ENCODE peak calls at places on chromosome 11, in nine cellular contexts. One of them, this sample, is unnamed. For H3K4me1, the result is how much of the 10 kb centered on the place peaks cover.

GRCh38 chr11:116415095-116415494 is 357.7 kb downstream of the BUD13 start:
- DNase-seq in thoracic aorta: no peak
- DNase-seq in fibroblast of lung: peak
- DNase-seq in esophagus squamous epithelium: no peak
- DNase-seq in heart right ventricle: no peak
- DNase-seq in OCI-LY7: no peak
- DNase-seq in body of pancreas: no peak
- DNase-seq in H1: no peak
- DNase-seq in prostate gland: no peak
- DNase-seq in this sample: no peak

GRCh38 chr11:67167715-67168114 is 48.7 kb downstream of the KDM2A start:
- DNase-seq in H1: no peak
- DNase-seq in fibroblast of lung: no peak
- DNase-seq in esophagus squamous epithelium: no peak
- DNase-seq in body of pancreas: no peak
- DNase-seq in heart right ventricle: no peak
- DNase-seq in prostate gland: no peak
- DNase-seq in OCI-LY7: no peak
- DNase-seq in thoracic aorta: no peak
- DNase-seq in this sample: no peak

GRCh38 chr11:128022007-128022368 is 565.4 kb downstream of the ETS1 start:
- DNase-seq in body of pancreas: no peak
- DNase-seq in H1: no peak
- DNase-seq in esophagus squamous epithelium: no peak
- DNase-seq in fibroblast of lung: peak
- DNase-seq in thoracic aorta: no peak
- DNase-seq in prostate gland: no peak
- DNase-seq in heart right ventricle: no peak
- DNase-seq in OCI-LY7: no peak
- DNase-seq in this sample: no peak

GRCh38 chr11:2525166-2525861 is 80.5 kb downstream of the KCNQ1 start:
- DNase-seq in fibroblast of lung: no peak
- DNase-seq in OCI-LY7: no peak
- DNase-seq in prostate gland: no peak
- DNase-seq in H1: no peak
- DNase-seq in heart right ventricle: peak
- DNase-seq in body of pancreas: peak
- DNase-seq in esophagus squamous epithelium: no peak
- DNase-seq in thoracic aorta: no peak
- DNase-seq in this sample: no peak

GRCh38 chr11:67996622-67997459 is 7.1 kb downstream of the UNC93B1 start:
- DNase-seq in heart right ventricle: peak
- DNase-seq in fibroblast of lung: peak
- DNase-seq in body of pancreas: peak
- DNase-seq in OCI-LY7: peak
- DNase-seq in prostate gland: no peak
- DNase-seq in esophagus squamous epithelium: no peak
- DNase-seq in thoracic aorta: no peak
- DNase-seq in H1: peak
- DNase-seq in this sample: no peak

GRCh38 chr11:133921026-133921425 is 35.7 kb downstream of the IGSF9B start:
- DNase-seq in heart right ventricle: no peak
- DNase-seq in OCI-LY7: no peak
- DNase-seq in thoracic aorta: no peak
- DNase-seq in fibroblast of lung: no peak
- DNase-seq in prostate gland: no peak
- DNase-seq in body of pancreas: no peak
- DNase-seq in esophagus squamous epithelium: no peak
- DNase-seq in H1: no peak
- DNase-seq in this sample: no peak

GRCh38 chr11:112460141-112460540 is 199.5 kb upstream of the PLET1 start:
- DNase-seq in prostate gland: no peak
- DNase-seq in fibroblast of lung: no peak
- DNase-seq in heart right ventricle: no peak
- DNase-seq in esophagus squamous epithelium: no peak
- DNase-seq in body of pancreas: no peak
- DNase-seq in OCI-LY7: no peak
- DNase-seq in H1: no peak
- DNase-seq in thoracic aorta: no peak
- DNase-seq in this sample: no peak

GRCh38 chr11:128207861-128208321 is 379.5 kb downstream of the ETS1 start:
- DNase-seq in prostate gland: no peak
- DNase-seq in OCI-LY7: no peak
- DNase-seq in esophagus squamous epithelium: no peak
- DNase-seq in heart right ventricle: no peak
- DNase-seq in fibroblast of lung: peak
- DNase-seq in body of pancreas: no peak
- DNase-seq in H1: no peak
- DNase-seq in thoracic aorta: no peak
- DNase-seq in this sample: peak

GRCh38 chr11:92329644-92330043 is 105.0 kb downstream of the FAT3 start:
- DNase-seq in H1: no peak
- DNase-seq in body of pancreas: no peak
- DNase-seq in fibroblast of lung: peak
- DNase-seq in thoracic aorta: no peak
- DNase-seq in heart right ventricle: no peak
- DNase-seq in OCI-LY7: no peak
- DNase-seq in prostate gland: peak
- DNase-seq in esophagus squamous epithelium: no peak
- DNase-seq in this sample: peak

GRCh38 chr11:106706355-106706754 is 311.9 kb downstream of the GUCY1A2 start:
- DNase-seq in OCI-LY7: no peak
- DNase-seq in prostate gland: no peak
- DNase-seq in thoracic aorta: no peak
- DNase-seq in body of pancreas: no peak
- DNase-seq in esophagus squamous epithelium: no peak
- DNase-seq in heart right ventricle: no peak
- DNase-seq in H1: no peak
- DNase-seq in fibroblast of lung: peak
- DNase-seq in this sample: peak

GRCh38 chr11:35103366-35104194 is 35.4 kb upstream of the CD44 start:
- DNase-seq in OCI-LY7: no peak
- DNase-seq in heart right ventricle: no peak
- DNase-seq in thoracic aorta: no peak
- DNase-seq in H1: no peak
- DNase-seq in fibroblast of lung: peak
- DNase-seq in prostate gland: no peak
- DNase-seq in body of pancreas: no peak
- DNase-seq in esophagus squamous epithelium: no peak
- DNase-seq in this sample: peak

GRCh38 chr11:119175493-119176077 is 7.1 kb downstream of the NLRX1 start:
- DNase-seq in prostate gland: no peak
- DNase-seq in thoracic aorta: no peak
- DNase-seq in heart right ventricle: no peak
- DNase-seq in OCI-LY7: no peak
- DNase-seq in fibroblast of lung: peak
- DNase-seq in body of pancreas: no peak
- DNase-seq in esophagus squamous epithelium: no peak
- DNase-seq in H1: no peak
- DNase-seq in this sample: no peak

GRCh38 chr11:110850846-110851245 is 138.6 kb upstream of the ARHGAP20 start:
- DNase-seq in body of pancreas: no peak
- DNase-seq in OCI-LY7: no peak
- DNase-seq in prostate gland: no peak
- DNase-seq in heart right ventricle: no peak
- DNase-seq in esophagus squamous epithelium: no peak
- DNase-seq in H1: no peak
- DNase-seq in fibroblast of lung: peak
- DNase-seq in thoracic aorta: no peak
- DNase-seq in this sample: peak

GRCh38 chr11:27997344-27997743 is 110.6 kb downstream of the KIF18A start:
- DNase-seq in heart right ventricle: no peak
- DNase-seq in thoracic aorta: no peak
- DNase-seq in esophagus squamous epithelium: no peak
- DNase-seq in prostate gland: no peak
- DNase-seq in H1: no peak
- DNase-seq in body of pancreas: no peak
- DNase-seq in fibroblast of lung: no peak
- DNase-seq in OCI-LY7: no peak
- DNase-seq in this sample: no peak

GRCh38 chr11:127063191-127063590 is 62.6 kb upstream of the KIRREL3 start:
- DNase-seq in OCI-LY7: no peak
- DNase-seq in esophagus squamous epithelium: no peak
- DNase-seq in heart right ventricle: no peak
- DNase-seq in body of pancreas: no peak
- DNase-seq in thoracic aorta: no peak
- DNase-seq in prostate gland: no peak
- DNase-seq in fibroblast of lung: no peak
- DNase-seq in H1: no peak
- DNase-seq in this sample: no peak

GRCh38 chr11:1162153-1162497 is 4.4 kb downstream of the MUC5AC start:
- DNase-seq in prostate gland: no peak
- DNase-seq in heart right ventricle: no peak
- DNase-seq in fibroblast of lung: no peak
- DNase-seq in esophagus squamous epithelium: no peak
- DNase-seq in OCI-LY7: no peak
- DNase-seq in thoracic aorta: no peak
- DNase-seq in H1: no peak
- DNase-seq in body of pancreas: no peak
- DNase-seq in this sample: no peak

DNA sequence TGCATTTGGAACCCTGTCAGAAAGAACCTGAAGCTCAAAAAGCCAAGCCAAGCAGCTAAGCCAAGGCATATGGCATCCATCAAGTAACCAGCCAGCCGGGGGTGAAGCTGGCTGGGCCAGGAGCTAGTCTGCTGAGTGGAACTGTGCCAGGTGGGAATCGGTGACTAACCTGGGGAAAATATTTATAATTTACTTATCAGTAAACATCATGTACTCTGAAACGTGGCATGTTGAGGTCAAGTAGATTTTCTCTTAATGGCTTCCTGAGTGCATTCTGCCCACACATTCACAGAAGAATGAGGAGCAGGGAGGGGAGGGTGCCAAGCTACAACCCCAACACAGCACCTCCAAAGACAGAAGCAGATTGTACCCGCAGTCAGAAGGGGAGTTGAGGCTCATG is 70.5 kb upstream of the SESN3 start:
- DNase-seq in H1: no peak
- DNase-seq in OCI-LY7: no peak
- DNase-seq in prostate gland: no peak
- DNase-seq in fibroblast of lung: peak
- DNase-seq in esophagus squamous epithelium: no peak
- DNase-seq in thoracic aorta: no peak
- DNase-seq in body of pancreas: peak
- DNase-seq in heart right ventricle: no peak
- DNase-seq in this sample: no peak
- H3K4me1 ChIP-seq in H1: under half
- H3K4me1 ChIP-seq in OCI-LY7: under half
- H3K4me1 ChIP-seq in prostate gland: under half
- H3K4me1 ChIP-seq in fibroblast of lung: under half
- H3K4me1 ChIP-seq in esophagus squamous epithelium: under half
- H3K4me1 ChIP-seq in thoracic aorta: under half
- H3K4me1 ChIP-seq in body of pancreas: under half
- H3K4me1 ChIP-seq in heart right ventricle: under half
- H3K4me1 ChIP-seq in this sample: under half

DNA sequence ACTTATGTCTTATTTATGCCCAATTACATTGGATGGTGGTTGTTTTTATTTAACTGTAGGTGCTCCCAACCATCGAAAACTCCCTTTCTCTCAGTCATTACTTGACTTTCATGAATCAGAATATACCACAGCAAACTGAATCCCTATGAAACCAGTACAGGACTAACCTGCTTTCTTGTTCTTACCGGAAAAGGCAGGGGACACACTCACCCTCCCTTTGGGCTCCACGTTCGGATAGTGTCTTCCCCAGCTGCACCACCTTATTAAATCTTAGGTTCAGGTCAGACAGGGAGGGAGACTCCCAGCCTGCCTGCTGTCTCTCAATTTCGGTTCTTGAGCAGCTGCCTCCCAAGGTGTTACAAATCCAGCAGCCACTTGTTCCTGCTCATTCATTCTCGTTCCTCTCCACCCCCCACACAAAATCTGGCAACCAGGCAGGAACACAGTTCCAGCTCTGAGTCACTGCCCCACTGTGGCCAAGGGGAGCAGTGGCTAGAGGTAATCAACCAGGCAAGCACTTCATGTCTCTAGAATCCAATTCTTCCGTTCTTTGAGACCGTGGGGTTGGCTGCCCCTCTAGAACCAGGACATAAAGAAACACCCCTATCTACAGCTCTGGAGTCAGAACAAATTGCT is 133.0 kb downstream of the PLEKHA7 start:
- DNase-seq in fibroblast of lung: peak
- DNase-seq in H1: no peak
- DNase-seq in thoracic aorta: no peak
- DNase-seq in body of pancreas: peak
- DNase-seq in OCI-LY7: no peak
- DNase-seq in heart right ventricle: peak
- DNase-seq in esophagus squamous epithelium: no peak
- DNase-seq in prostate gland: peak
- DNase-seq in this sample: no peak
- TF ChIP-seq CTCF in fibroblast of lung: peak
- TF ChIP-seq CTCF in H1: peak
- TF ChIP-seq CTCF in thoracic aorta: peak
- TF ChIP-seq CTCF in body of pancreas: peak
- TF ChIP-seq CTCF in OCI-LY7: no peak
- TF ChIP-seq CTCF in heart right ventricle: peak
- TF ChIP-seq CTCF in esophagus squamous epithelium: peak
- TF ChIP-seq CTCF in prostate gland: peak
- TF ChIP-seq CTCF in this sample: peak

DNA sequence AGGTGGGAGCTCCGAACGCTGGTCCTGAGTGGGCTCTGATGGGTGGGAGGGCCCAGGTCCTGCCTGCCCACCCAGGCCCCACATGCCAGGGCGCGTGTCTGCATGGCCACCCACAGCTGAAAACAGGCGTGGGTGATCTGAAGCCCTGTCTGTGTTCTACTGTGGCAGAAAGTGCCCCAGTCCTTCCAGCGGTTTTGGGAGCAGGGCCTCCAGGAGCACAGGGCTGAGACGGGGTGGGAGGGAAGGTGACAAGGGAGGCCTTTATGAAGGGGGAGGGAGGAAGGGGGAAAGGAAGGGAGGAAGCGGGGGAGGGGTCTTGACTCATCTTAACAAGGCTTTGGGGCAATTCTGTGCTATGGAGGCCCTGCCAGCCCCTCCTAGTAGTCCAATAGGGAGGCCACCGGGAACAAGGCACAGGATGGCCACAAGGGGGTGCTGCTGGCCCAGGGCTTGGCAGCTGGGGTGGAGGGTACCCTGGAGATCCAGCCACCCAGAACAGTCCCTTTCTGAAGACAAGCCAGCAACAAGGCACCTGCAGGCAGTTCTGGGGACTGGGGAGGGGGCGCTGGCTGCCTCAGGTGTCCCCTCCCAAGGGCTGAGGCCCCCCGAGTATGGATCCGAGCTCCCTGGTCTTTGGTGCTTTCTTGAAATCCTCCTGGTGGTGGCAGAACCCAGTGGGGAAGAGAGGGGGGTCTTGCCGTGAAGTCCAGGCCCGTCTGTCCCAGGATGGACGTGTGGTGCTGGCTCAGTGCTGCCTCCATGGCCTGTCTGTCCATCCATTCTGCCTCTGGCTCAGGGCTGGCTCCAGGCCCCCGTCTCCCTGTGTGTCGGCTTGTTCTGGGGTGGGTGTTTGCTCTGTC is 6.3 kb upstream of the FADS3 start:
- DNase-seq in H1: peak
- DNase-seq in OCI-LY7: peak
- DNase-seq in heart right ventricle: peak
- DNase-seq in thoracic aorta: no peak
- DNase-seq in fibroblast of lung: peak
- DNase-seq in prostate gland: peak
- DNase-seq in body of pancreas: peak
- DNase-seq in esophagus squamous epithelium: no peak
- DNase-seq in this sample: no peak
- H3K27ac ChIP-seq in H1: peak
- H3K27ac ChIP-seq in OCI-LY7: no peak
- H3K27ac ChIP-seq in heart right ventricle: no peak
- H3K27ac ChIP-seq in thoracic aorta: no peak
- H3K27ac ChIP-seq in fibroblast of lung: no peak
- H3K27ac ChIP-seq in prostate gland: peak
- H3K27ac ChIP-seq in body of pancreas: no peak
- H3K27ac ChIP-seq in esophagus squamous epithelium: no peak
- H3K27ac ChIP-seq in this sample: no peak

GRCh38 chr11:70084046-70084984 is 6.2 kb downstream of the ANO1 start:
- DNase-seq in prostate gland: no peak
- DNase-seq in esophagus squamous epithelium: no peak
- DNase-seq in body of pancreas: no peak
- DNase-seq in fibroblast of lung: no peak
- DNase-seq in heart right ventricle: no peak
- DNase-seq in thoracic aorta: no peak
- DNase-seq in OCI-LY7: no peak
- DNase-seq in H1: no peak
- DNase-seq in this sample: no peak
- H3K4me1 ChIP-seq in prostate gland: under half
- H3K4me1 ChIP-seq in esophagus squamous epithelium: under half
- H3K4me1 ChIP-seq in body of pancreas: under half
- H3K4me1 ChIP-seq in fibroblast of lung: under half
- H3K4me1 ChIP-seq in heart right ventricle: under half
- H3K4me1 ChIP-seq in thoracic aorta: under half
- H3K4me1 ChIP-seq in OCI-LY7: under half
- H3K4me1 ChIP-seq in H1: under half
- H3K4me1 ChIP-seq in this sample: under half